ENCODE peak calls at places on chromosomes 4 and X, in five cellular contexts. One of them, this sample, is unnamed. For H3K36me3, the result is how much of the 10 kb centered on the place peaks cover.

GRCh38 chr4:149264093-149264733 is 551.4 kb downstream of the IQCM start:
- DNase-seq in HCT116: peak
- DNase-seq in fibroblast of lung: peak
- DNase-seq in adipocyte: peak
- DNase-seq in DND-41: peak
- DNase-seq in this sample: peak

GRCh38 chrX:8453619-8454018 is 11.0 kb upstream of the VCX3B start:
- DNase-seq in HCT116: no peak
- DNase-seq in fibroblast of lung: no peak
- DNase-seq in adipocyte: no peak
- DNase-seq in DND-41: no peak
- DNase-seq in this sample: no peak

GRCh38 chrX:15056044-15056443 is 182.8 kb downstream of the MOSPD2 start:
- DNase-seq in HCT116: no peak
- DNase-seq in fibroblast of lung: no peak
- DNase-seq in adipocyte: no peak
- DNase-seq in DND-41: no peak
- DNase-seq in this sample: no peak

GRCh38 chrX:101265869-101266428 is 25.2 kb downstream of the TAF7L start:
- DNase-seq in HCT116: no peak
- DNase-seq in fibroblast of lung: peak
- DNase-seq in adipocyte: peak
- DNase-seq in DND-41: no peak
- DNase-seq in this sample: no peak

GRCh38 chr4:82865592-82865991 is 25.4 kb downstream of the SEC31A start:
- DNase-seq in HCT116: no peak
- DNase-seq in fibroblast of lung: peak
- DNase-seq in adipocyte: peak
- DNase-seq in DND-41: peak
- DNase-seq in this sample: peak

GRCh38 chrX:120120223-120120622 is 4.5 kb upstream of the RHOXF1 start:
- DNase-seq in HCT116: no peak
- DNase-seq in fibroblast of lung: peak
- DNase-seq in adipocyte: no peak
- DNase-seq in DND-41: no peak
- DNase-seq in this sample: no peak

GRCh38 chr4:37734989-37735388 is 48.8 kb upstream of the RELL1 start:
- DNase-seq in HCT116: no peak
- DNase-seq in fibroblast of lung: no peak
- DNase-seq in adipocyte: no peak
- DNase-seq in DND-41: no peak
- DNase-seq in this sample: no peak

GRCh38 chrX:119871245-119871598 is 311 bp downstream of the RNF113A start:
- DNase-seq in HCT116: no peak
- DNase-seq in fibroblast of lung: peak
- DNase-seq in adipocyte: no peak
- DNase-seq in DND-41: no peak
- DNase-seq in this sample: no peak

GRCh38 chrX:13131511-13132137 is 87.2 kb upstream of the FAM9C start:
- DNase-seq in HCT116: no peak
- DNase-seq in fibroblast of lung: no peak
- DNase-seq in adipocyte: no peak
- DNase-seq in DND-41: peak
- DNase-seq in this sample: no peak

GRCh38 chr4:53929311-53929710 is 135.1 kb downstream of the CHIC2 start:
- DNase-seq in HCT116: no peak
- DNase-seq in fibroblast of lung: no peak
- DNase-seq in adipocyte: no peak
- DNase-seq in DND-41: no peak
- DNase-seq in this sample: no peak

GRCh38 chr4:139666735-139667266 is 1.2 kb downstream of the MGST2 start:
- DNase-seq in HCT116: no peak
- DNase-seq in fibroblast of lung: peak
- DNase-seq in adipocyte: peak
- DNase-seq in DND-41: peak
- DNase-seq in this sample: no peak
- H3K9ac ChIP-seq in HCT116: peak
- H3K9ac ChIP-seq in fibroblast of lung: no peak
- H3K9ac ChIP-seq in adipocyte: peak
- H3K9ac ChIP-seq in DND-41: peak
- H3K9ac ChIP-seq in this sample: no peak

DNA sequence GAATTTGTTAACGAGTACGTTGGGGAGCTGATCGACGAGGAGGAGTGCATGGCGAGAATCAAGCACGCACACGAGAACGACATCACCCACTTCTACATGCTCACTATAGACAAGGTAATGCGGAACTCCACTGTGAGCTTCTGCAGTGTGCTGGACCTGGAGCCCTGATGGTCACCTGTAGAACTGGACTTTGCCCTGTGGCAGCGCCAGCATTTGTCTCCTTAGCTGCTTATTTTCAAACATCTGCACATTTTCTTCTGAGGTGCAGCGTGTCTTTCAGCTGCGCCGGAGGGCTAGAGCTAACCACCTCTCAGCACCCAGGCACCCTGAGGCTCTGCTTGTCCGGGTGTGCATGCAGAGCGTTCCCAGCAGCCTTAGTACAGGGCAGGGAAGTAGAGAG is 47.7 kb downstream of the NELFA start:
- DNase-seq in HCT116: no peak
- DNase-seq in fibroblast of lung: no peak
- DNase-seq in adipocyte: no peak
- DNase-seq in DND-41: no peak
- DNase-seq in this sample: no peak
- H3K36me3 ChIP-seq in HCT116: half or more
- H3K36me3 ChIP-seq in fibroblast of lung: under half
- H3K36me3 ChIP-seq in adipocyte: under half
- H3K36me3 ChIP-seq in DND-41: half or more
- H3K36me3 ChIP-seq in this sample: half or more

DNA sequence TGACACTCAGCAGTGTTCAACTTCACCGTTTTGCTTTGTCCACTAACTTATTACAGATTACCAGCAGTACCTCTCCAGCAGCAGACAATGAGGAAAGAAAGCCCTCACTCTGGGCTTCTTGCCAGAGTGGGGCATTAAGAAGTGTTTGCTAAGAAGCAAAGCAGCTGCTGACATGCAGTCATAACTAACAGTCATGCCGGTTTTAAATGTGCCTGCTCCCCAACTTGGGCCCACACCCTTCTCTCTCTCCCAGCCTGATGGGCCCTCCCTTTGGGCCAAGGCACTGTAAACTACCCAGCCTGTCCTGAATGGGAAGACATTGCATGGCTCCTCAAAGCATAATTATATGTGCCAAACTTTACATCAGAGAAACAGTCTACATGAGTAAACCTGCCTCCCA is 54.6 kb upstream of the HHIP start:
- DNase-seq in HCT116: no peak
- DNase-seq in fibroblast of lung: peak
- DNase-seq in adipocyte: peak
- DNase-seq in DND-41: peak
- DNase-seq in this sample: peak
- H3K9ac ChIP-seq in HCT116: no peak
- H3K9ac ChIP-seq in fibroblast of lung: no peak
- H3K9ac ChIP-seq in adipocyte: no peak
- H3K9ac ChIP-seq in DND-41: no peak
- H3K9ac ChIP-seq in this sample: no peak

GRCh38 chrX:66408507-66408906 is 230.4 kb downstream of the EDA2R start:
- DNase-seq in HCT116: no peak
- DNase-seq in fibroblast of lung: no peak
- DNase-seq in adipocyte: no peak
- DNase-seq in DND-41: no peak
- DNase-seq in this sample: no peak
- H3K36me3 ChIP-seq in HCT116: under half
- H3K36me3 ChIP-seq in fibroblast of lung: under half
- H3K36me3 ChIP-seq in adipocyte: under half
- H3K36me3 ChIP-seq in DND-41: under half
- H3K36me3 ChIP-seq in this sample: under half

GRCh38 chr4:17687237-17687857 is 72.9 kb downstream of the MED28 start:
- DNase-seq in HCT116: no peak
- DNase-seq in fibroblast of lung: no peak
- DNase-seq in adipocyte: no peak
- DNase-seq in DND-41: no peak
- DNase-seq in this sample: no peak
- H3K9ac ChIP-seq in HCT116: no peak
- H3K9ac ChIP-seq in fibroblast of lung: no peak
- H3K9ac ChIP-seq in adipocyte: no peak
- H3K9ac ChIP-seq in DND-41: no peak
- H3K9ac ChIP-seq in this sample: no peak

DNA sequence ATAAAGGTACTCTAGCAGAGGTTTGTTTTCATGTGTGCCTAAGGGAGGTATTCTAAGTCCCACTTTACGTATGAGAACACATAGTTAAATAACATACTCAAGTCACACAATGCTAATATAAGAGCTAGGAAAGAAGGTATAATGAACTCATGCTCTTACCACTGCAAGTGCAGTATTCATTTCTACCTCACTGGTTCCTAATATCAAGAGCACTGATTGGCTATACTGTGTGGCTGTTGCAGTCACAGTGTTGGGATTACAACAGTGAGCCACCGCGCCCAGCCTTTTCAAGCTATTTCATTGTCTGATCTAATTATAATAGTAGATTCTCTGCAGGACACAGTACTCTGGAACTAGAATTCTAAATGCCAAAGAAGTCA is 84.0 kb downstream of the PDS5A start:
- DNase-seq in HCT116: no peak
- DNase-seq in fibroblast of lung: no peak
- DNase-seq in adipocyte: no peak
- DNase-seq in DND-41: no peak
- DNase-seq in this sample: no peak
- H3K36me3 ChIP-seq in HCT116: half or more
- H3K36me3 ChIP-seq in fibroblast of lung: under half
- H3K36me3 ChIP-seq in adipocyte: half or more
- H3K36me3 ChIP-seq in DND-41: half or more
- H3K36me3 ChIP-seq in this sample: half or more

DNA sequence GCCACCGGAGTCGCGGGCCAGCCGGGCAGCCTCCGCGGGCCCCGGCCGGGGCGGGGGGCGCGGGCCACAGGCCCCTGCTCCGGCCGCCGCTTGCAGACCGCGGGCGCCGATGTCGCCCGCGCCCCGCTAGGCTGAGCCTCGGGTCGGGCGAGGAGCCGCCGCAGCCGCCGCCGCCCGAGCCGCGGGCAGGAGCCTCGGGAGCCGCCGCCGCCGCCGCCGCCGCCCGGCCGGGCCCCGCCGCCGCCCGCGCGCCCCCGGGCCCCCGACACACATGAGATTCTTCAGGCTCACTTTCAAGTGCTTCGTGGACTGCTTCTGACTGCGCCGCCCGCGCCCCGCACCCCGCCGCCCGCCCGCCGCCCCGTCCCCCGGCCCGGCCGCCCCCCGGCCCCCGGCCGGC is 345 bp downstream of the SLC6A8 start:
- DNase-seq in HCT116: no peak
- DNase-seq in fibroblast of lung: no peak
- DNase-seq in adipocyte: peak
- DNase-seq in DND-41: no peak
- DNase-seq in this sample: no peak
- H3K9ac ChIP-seq in HCT116: no peak
- H3K9ac ChIP-seq in fibroblast of lung: no peak
- H3K9ac ChIP-seq in adipocyte: no peak
- H3K9ac ChIP-seq in DND-41: no peak
- H3K9ac ChIP-seq in this sample: no peak

GRCh38 chr4:102606846-102607440 is 105.8 kb downstream of the NFKB1 start:
- DNase-seq in HCT116: no peak
- DNase-seq in fibroblast of lung: no peak
- DNase-seq in adipocyte: no peak
- DNase-seq in DND-41: no peak
- DNase-seq in this sample: no peak

GRCh38 chr4:102610007-102610406 is 108.8 kb downstream of the NFKB1 start:
- DNase-seq in HCT116: no peak
- DNase-seq in fibroblast of lung: peak
- DNase-seq in adipocyte: peak
- DNase-seq in DND-41: no peak
- DNase-seq in this sample: no peak

GRCh38 chr4:102608190-102608589 is 107.0 kb downstream of the NFKB1 start:
- DNase-seq in HCT116: no peak
- DNase-seq in fibroblast of lung: no peak
- DNase-seq in adipocyte: no peak
- DNase-seq in DND-41: no peak
- DNase-seq in this sample: no peak

GRCh38 chr4:102604222-102604940 is 103.2 kb downstream of the NFKB1 start:
- DNase-seq in HCT116: no peak
- DNase-seq in fibroblast of lung: no peak
- DNase-seq in adipocyte: no peak
- DNase-seq in DND-41: no peak
- DNase-seq in this sample: no peak

GRCh38 chr4:102606261-102606660 is 105.1 kb downstream of the NFKB1 start:
- DNase-seq in HCT116: no peak
- DNase-seq in fibroblast of lung: no peak
- DNase-seq in adipocyte: no peak
- DNase-seq in DND-41: no peak
- DNase-seq in this sample: no peak
- H3K36me3 ChIP-seq in HCT116: under half
- H3K36me3 ChIP-seq in fibroblast of lung: under half
- H3K36me3 ChIP-seq in adipocyte: half or more
- H3K36me3 ChIP-seq in DND-41: half or more
- H3K36me3 ChIP-seq in this sample: under half

This sample was measured in SK-N-MC.